ENCODE peak calls at places on chromosomes 4 and X, in four cellular contexts. One of them, this sample, is unnamed.

GRCh38 chr4:183758735-183759447 is 99.8 kb downstream of the TRAPPC11 start:
- DNase-seq in transverse colon: no peak
- DNase-seq in GM23248: no peak
- DNase-seq in tibial nerve: no peak
- DNase-seq in this sample: no peak

GRCh38 chr4:18882468-18882867 is 860.9 kb upstream of the LCORL start:
- DNase-seq in transverse colon: no peak
- DNase-seq in GM23248: peak
- DNase-seq in tibial nerve: no peak
- DNase-seq in this sample: no peak

GRCh38 chrX:9955506-9955905 is 11.7 kb upstream of the CLDN34 start:
- DNase-seq in transverse colon: no peak
- DNase-seq in GM23248: peak
- DNase-seq in tibial nerve: no peak
- DNase-seq in this sample: no peak

GRCh38 chr4:182494103-182494502 is 250.9 kb downstream of the TENM3 start:
- DNase-seq in transverse colon: no peak
- DNase-seq in GM23248: no peak
- DNase-seq in tibial nerve: no peak
- DNase-seq in this sample: no peak

GRCh38 chr4:133003169-133003568 is 145.9 kb upstream of the PCDH10 start:
- DNase-seq in transverse colon: no peak
- DNase-seq in GM23248: no peak
- DNase-seq in tibial nerve: no peak
- DNase-seq in this sample: no peak

GRCh38 chr4:55920571-55920970 is 28.2 kb upstream of the CEP135 start:
- DNase-seq in transverse colon: no peak
- DNase-seq in GM23248: peak
- DNase-seq in tibial nerve: no peak
- DNase-seq in this sample: no peak

GRCh38 chr4:119549639-119550038 is 79.0 kb downstream of the PDE5A start:
- DNase-seq in transverse colon: no peak
- DNase-seq in GM23248: no peak
- DNase-seq in tibial nerve: no peak
- DNase-seq in this sample: no peak

GRCh38 chr4:27154706-27155105 is 294.1 kb downstream of the STIM2 start:
- DNase-seq in transverse colon: no peak
- DNase-seq in GM23248: peak
- DNase-seq in tibial nerve: no peak
- DNase-seq in this sample: no peak

GRCh38 chrX:130704053-130705038 is 198.7 kb downstream of the ENOX2 start:
- DNase-seq in transverse colon: no peak
- DNase-seq in GM23248: peak
- DNase-seq in tibial nerve: no peak
- DNase-seq in this sample: no peak

GRCh38 chr4:67446811-67447210 is 98.5 kb downstream of the CENPC start:
- DNase-seq in transverse colon: no peak
- DNase-seq in GM23248: no peak
- DNase-seq in tibial nerve: no peak
- DNase-seq in this sample: no peak

GRCh38 chr4:152850377-152850776 is 70.6 kb downstream of the ARFIP1 start:
- DNase-seq in transverse colon: no peak
- DNase-seq in GM23248: peak
- DNase-seq in tibial nerve: no peak
- DNase-seq in this sample: no peak

GRCh38 chr4:56649445-56650258 is 31.4 kb downstream of the HOPX start:
- DNase-seq in transverse colon: no peak
- DNase-seq in GM23248: no peak
- DNase-seq in tibial nerve: no peak
- DNase-seq in this sample: no peak

GRCh38 chrX:154779261-154779660 is 16.6 kb downstream of the DKC1 start:
- DNase-seq in transverse colon: no peak
- DNase-seq in GM23248: peak
- DNase-seq in tibial nerve: no peak
- DNase-seq in this sample: no peak

GRCh38 chr4:19736968-19737756 is 514.5 kb upstream of the SLIT2 start:
- DNase-seq in transverse colon: no peak
- DNase-seq in GM23248: no peak
- DNase-seq in tibial nerve: no peak
- DNase-seq in this sample: no peak

GRCh38 chr4:39205476-39205875 is 23.1 kb downstream of the WDR19 start:
- DNase-seq in transverse colon: no peak
- DNase-seq in GM23248: no peak
- DNase-seq in tibial nerve: no peak
- DNase-seq in this sample: no peak

GRCh38 chr4:89434364-89434988 is 126.9 kb upstream of the GPRIN3 start:
- DNase-seq in transverse colon: no peak
- DNase-seq in GM23248: peak
- DNase-seq in tibial nerve: no peak
- DNase-seq in this sample: no peak

GRCh38 chr4:168710353-168710946 is 213.6 kb downstream of the PALLD start:
- DNase-seq in transverse colon: peak
- DNase-seq in GM23248: peak
- DNase-seq in tibial nerve: peak
- DNase-seq in this sample: no peak

GRCh38 chr4:140099993-140100392 is 54.0 kb downstream of the MAML3 start:
- DNase-seq in transverse colon: peak
- DNase-seq in GM23248: no peak
- DNase-seq in tibial nerve: peak
- DNase-seq in this sample: no peak

GRCh38 chr4:88803600-88804096 is 106.0 kb upstream of the NAP1L5 start:
- DNase-seq in transverse colon: peak
- DNase-seq in GM23248: peak
- DNase-seq in tibial nerve: peak
- DNase-seq in this sample: no peak

GRCh38 chrX:45351478-45351877 is 150.8 kb upstream of the DIPK2B start:
- DNase-seq in transverse colon: no peak
- DNase-seq in GM23248: peak
- DNase-seq in tibial nerve: no peak
- DNase-seq in this sample: no peak

This sample was measured in RWPE2.